ENCODE peak calls at places on chromosomes 4 and X, in four cellular contexts. P is heart right ventricle; A is CD8-positive, alpha-beta T cell; R is activated CD8-positive, alpha-beta T cell treated with anti-CD3 and anti-CD28 coated beads for 36 hours. D is an unnamed sample.

GRCh38 chrX:50905334-50905733 is 5.2 kb upstream of the BMP15 start:
- DNase-seq in A (no peak), P (no peak), R (peak), D (no peak)

GRCh38 chr4:87540176-87541058 is 11.2 kb upstream of the SPARCL1 start:
- DNase-seq in P (peak), A (no peak), R (no peak), D (no peak)

GRCh38 chr4:56870927-56871326 is 36.8 kb upstream of the REST start:
- DNase-seq in A (no peak), R (no peak), P (no peak), D (no peak)

GRCh38 chr4:1872918-1873269 is 1.7 kb downstream of the NSD2 start:
- DNase-seq in P (no peak), A (no peak), R (peak), D (no peak)

GRCh38 chr4:8817813-8818062 is 53.9 kb downstream of the HMX1 start:
- DNase-seq in A (no peak), P (no peak), R (no peak), D (peak)

GRCh38 chrX:115940348-115940747 is 230.2 kb upstream of the AGTR2 start:
- DNase-seq in R (no peak), A (no peak), P (no peak), D (no peak)

GRCh38 chr4:163566257-163566656 is 71.8 kb downstream of the TMA16 start:
- DNase-seq in A (no peak), P (no peak), R (no peak), D (no peak)

GRCh38 chr4:8167815-8168214 is 9.2 kb upstream of the ABLIM2 start:
- DNase-seq in R (no peak), A (no peak), P (no peak), D (no peak)

GRCh38 chr4:9765091-9765490 is 16.3 kb upstream of the DRD5 start:
- DNase-seq in A (no peak), R (peak), P (no peak), D (no peak)

GRCh38 chr4:104531390-104531789 is 36.7 kb upstream of the CXXC4 start:
- DNase-seq in A (no peak), P (no peak), R (no peak), D (no peak)

GRCh38 chrX:9231491-9231890 is 197.6 kb upstream of the FAM9B start:
- DNase-seq in P (no peak), R (no peak), A (no peak), D (no peak)

GRCh38 chr4:16636911-16637630 is 261.4 kb downstream of the LDB2 start:
- DNase-seq in A (no peak), P (no peak), R (no peak), D (no peak)

GRCh38 chr4:173288296-173288695 is 45.9 kb downstream of the HMGB2 start:
- DNase-seq in A (peak), P (peak), R (peak), D (peak)

GRCh38 chrX:38664285-38664684 is 102.9 kb downstream of the TSPAN7 start:
- DNase-seq in A (no peak), P (peak), R (peak), D (no peak)

GRCh38 chrX:39869846-39870601 is 227.7 kb downstream of the BCOR start:
- DNase-seq in P (no peak), R (peak), A (peak), D (peak)

GRCh38 chrX:31333181-31333831 is 261.5 kb upstream of the FTHL17 start:
- DNase-seq in R (no peak), A (no peak), P (no peak), D (no peak)

GRCh38 chrX:120450163-120450562 is 18.9 kb downstream of the LAMP2 start:
- DNase-seq in P (no peak), A (no peak), R (no peak), D (no peak)

GRCh38 chrX:120446503-120446902 is 22.6 kb downstream of the LAMP2 start:
- DNase-seq in A (no peak), P (no peak), R (no peak), D (no peak)

GRCh38 chrX:120453985-120454384 is 15.1 kb downstream of the LAMP2 start:
- DNase-seq in R (no peak), A (no peak), P (no peak), D (no peak)

GRCh38 chrX:120456973-120457372 is 12.1 kb downstream of the LAMP2 start:
- DNase-seq in R (no peak), P (no peak), A (no peak), D (no peak)

DNA sequence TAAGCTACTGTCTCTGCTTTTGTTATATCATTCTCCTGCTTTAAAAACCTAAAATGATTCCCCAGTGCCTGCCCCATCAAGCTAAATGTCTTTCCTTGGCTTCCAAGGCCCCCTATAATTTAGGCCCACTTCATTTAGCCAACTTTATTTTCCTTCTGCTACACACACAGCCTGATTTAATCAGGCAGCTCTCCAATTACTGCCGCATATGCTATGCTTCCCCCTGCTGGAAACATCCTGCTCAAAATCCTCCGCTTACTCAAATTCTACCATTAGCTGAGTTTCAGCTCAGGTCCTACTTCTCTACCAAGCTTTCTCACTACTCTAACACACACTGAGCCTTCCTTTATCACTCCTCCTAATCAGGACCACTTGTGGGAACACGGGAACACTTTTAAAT is 17.0 kb downstream of the LAMP2 start:
- DNase-seq in P (no peak), R (no peak), A (no peak), D (no peak)
- TF ChIP-seq CTCF in P (peak), R (no peak), A (no peak), D (no peak)

DNA sequence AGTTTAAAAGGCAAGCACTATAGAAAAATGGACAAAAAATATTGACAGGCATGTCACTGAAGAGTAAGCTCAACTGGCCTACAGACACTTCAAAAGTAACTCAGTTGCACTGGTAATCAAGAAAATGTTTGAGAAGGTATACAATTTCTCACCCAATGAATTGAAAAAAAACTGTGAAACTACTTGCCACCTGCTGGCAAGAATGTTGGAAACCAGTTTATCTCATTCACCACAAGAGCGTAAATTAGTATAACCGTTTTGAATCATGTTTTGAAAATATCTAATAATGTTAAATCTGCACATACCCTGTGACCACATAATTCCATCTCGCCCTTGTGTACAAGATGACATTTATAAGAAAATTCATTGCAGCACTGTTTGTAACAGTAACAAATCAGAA is 31.7 kb downstream of the TXK start:
- DNase-seq in P (no peak), A (no peak), R (no peak), D (no peak)
- TF ChIP-seq CTCF in P (no peak), A (no peak), R (no peak), D (no peak)

GRCh38 chr4:108649863-108650211 is 562 bp upstream of the OSTC start:
- DNase-seq in A (no peak), R (no peak), P (no peak), D (no peak)

GRCh38 chr4:108646706-108647105 is 3.7 kb upstream of the OSTC start:
- DNase-seq in P (no peak), R (no peak), A (no peak), D (no peak)

GRCh38 chr4:108651068-108651794 is 832 bp downstream of the OSTC start:
- DNase-seq in R (no peak), P (no peak), A (no peak), D (no peak)

GRCh38 chr4:108650212-108651067 is at the start of gene OSTC:
- DNase-seq in A (peak), P (peak), R (peak), D (peak)
- TF ChIP-seq CTCF in A (no peak), P (no peak), R (no peak), D (no peak)

DNA sequence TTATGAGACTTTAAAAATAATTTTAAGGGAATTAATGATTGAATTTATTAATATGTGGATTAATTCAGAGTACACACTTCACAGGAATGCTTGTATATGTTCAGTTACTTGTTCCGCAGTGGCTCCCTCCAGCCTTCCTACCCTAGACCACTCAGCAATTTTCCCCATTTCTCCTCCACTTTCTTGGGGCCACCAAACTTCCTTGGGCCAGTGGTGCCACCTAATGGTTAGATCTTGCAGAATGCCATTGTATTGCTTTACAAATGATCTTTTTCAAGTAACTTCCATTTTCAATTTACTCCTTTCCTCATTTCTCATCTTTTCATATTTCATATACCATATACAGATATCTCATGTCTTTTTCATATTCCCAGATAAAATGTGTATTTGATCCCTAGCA is 3.6 kb upstream of the RNF175 start:
- DNase-seq in R (peak), A (no peak), P (no peak), D (no peak)
- TF ChIP-seq CTCF in R (no peak), A (no peak), P (no peak), D (no peak)

D was measured in natural killer cell.